ENCODE peak calls at places on chromosomes 5 and 9, in five cellular contexts. One of them, this sample, is unnamed.
A peak's percentile ranks its signal among the peaks of the same experiment; 100 is the strongest.

GRCh38 chr5:140364472-140364765 is 4.4 kb downstream of the SLC4A9 start:
- DNase-seq in GM12878: no peak
- DNase-seq in K562: no peak
- DNase-seq in SK-N-SH: no peak
- DNase-seq in GM12892: no peak
- DNase-seq in this sample: no peak

GRCh38 chr9:112558476-112558875 is 71.8 kb downstream of the KIAA1958 start:
- DNase-seq in GM12878: no peak
- DNase-seq in K562: no peak
- DNase-seq in SK-N-SH: no peak
- DNase-seq in GM12892: no peak
- DNase-seq in this sample: no peak

GRCh38 chr5:132915681-132916080 is 42.2 kb downstream of the LEAP2 start:
- DNase-seq in GM12878: no peak
- DNase-seq in K562: no peak
- DNase-seq in SK-N-SH: no peak
- DNase-seq in GM12892: no peak
- DNase-seq in this sample: no peak

GRCh38 chr9:133202145-133202513 is 6.9 kb downstream of the OBP2B start:
- DNase-seq in GM12878: no peak
- DNase-seq in K562: no peak
- DNase-seq in SK-N-SH: no peak
- DNase-seq in GM12892: no peak
- DNase-seq in this sample: no peak

GRCh38 chr5:9244417-9244816 is 301.5 kb downstream of the SEMA5A start:
- DNase-seq in GM12878: no peak
- DNase-seq in K562: no peak
- DNase-seq in SK-N-SH: no peak
- DNase-seq in GM12892: no peak
- DNase-seq in this sample: no peak

GRCh38 chr5:69509212-69509611 is 16.6 kb downstream of the OCLN start:
- DNase-seq in GM12878: no peak
- DNase-seq in K562: no peak
- DNase-seq in SK-N-SH: no peak
- DNase-seq in GM12892: no peak
- DNase-seq in this sample: no peak

GRCh38 chr5:4387295-4387694 is 752.8 kb upstream of the ADAMTS16 start:
- DNase-seq in GM12878: no peak
- DNase-seq in K562: no peak
- DNase-seq in SK-N-SH: no peak
- DNase-seq in GM12892: no peak
- DNase-seq in this sample: no peak

GRCh38 chr9:131304676-131305366 is 15.3 kb downstream of the PLPP7 start:
- DNase-seq in GM12878: no peak
- DNase-seq in K562: no peak
- DNase-seq in SK-N-SH: peak; percentile 63
- DNase-seq in GM12892: no peak
- DNase-seq in this sample: no peak

GRCh38 chr9:37987467-37987981 is 81.5 kb downstream of the SHB start:
- DNase-seq in GM12878: no peak
- DNase-seq in K562: no peak
- DNase-seq in SK-N-SH: no peak
- DNase-seq in GM12892: no peak
- DNase-seq in this sample: no peak

GRCh38 chr9:108052431-108053080 is 563.0 kb upstream of the KLF4 start:
- DNase-seq in GM12878: no peak
- DNase-seq in K562: no peak
- DNase-seq in SK-N-SH: no peak
- DNase-seq in GM12892: no peak
- DNase-seq in this sample: no peak

GRCh38 chr5:38796000-38796738 is 49.6 kb upstream of the OSMR start:
- DNase-seq in GM12878: no peak
- DNase-seq in K562: no peak
- DNase-seq in SK-N-SH: no peak
- DNase-seq in GM12892: no peak
- DNase-seq in this sample: no peak

GRCh38 chr9:124368692-124369091 is 46.5 kb downstream of the PSMB7 start:
- DNase-seq in GM12878: no peak
- DNase-seq in K562: no peak
- DNase-seq in SK-N-SH: no peak
- DNase-seq in GM12892: no peak
- DNase-seq in this sample: no peak

GRCh38 chr5:120817044-120817985 is 353.2 kb downstream of the PRR16 start:
- DNase-seq in GM12878: no peak
- DNase-seq in K562: no peak
- DNase-seq in SK-N-SH: peak; percentile 2
- DNase-seq in GM12892: no peak
- DNase-seq in this sample: no peak

GRCh38 chr5:103333376-103333775 is 74.8 kb downstream of the MACIR start:
- DNase-seq in GM12878: no peak
- DNase-seq in K562: no peak
- DNase-seq in SK-N-SH: no peak
- DNase-seq in GM12892: no peak
- DNase-seq in this sample: no peak

GRCh38 chr9:94869415-94869838 is 142.9 kb downstream of the AOPEP start:
- DNase-seq in GM12878: no peak
- DNase-seq in K562: no peak
- DNase-seq in SK-N-SH: peak; percentile 35
- DNase-seq in GM12892: no peak
- DNase-seq in this sample: no peak

GRCh38 chr5:42516282-42517042 is 93.2 kb downstream of the GHR start:
- DNase-seq in GM12878: no peak
- DNase-seq in K562: no peak
- DNase-seq in SK-N-SH: no peak
- DNase-seq in GM12892: no peak
- DNase-seq in this sample: no peak

GRCh38 chr9:133977421-133978201 is 14.5 kb downstream of the VAV2 start:
- DNase-seq in GM12878: no peak
- DNase-seq in K562: no peak
- DNase-seq in SK-N-SH: no peak
- DNase-seq in GM12892: no peak
- DNase-seq in this sample: no peak

GRCh38 chr5:135487839-135488514 is 35.8 kb upstream of the TIFAB start:
- DNase-seq in GM12878: no peak
- DNase-seq in K562: no peak
- DNase-seq in SK-N-SH: no peak
- DNase-seq in GM12892: no peak
- DNase-seq in this sample: no peak

GRCh38 chr5:30581198-30581925 is 612.1 kb upstream of the CDH6 start:
- DNase-seq in GM12878: no peak
- DNase-seq in K562: no peak
- DNase-seq in SK-N-SH: no peak
- DNase-seq in GM12892: no peak
- DNase-seq in this sample: no peak

GRCh38 chr5:110880413-110880812 is 141.6 kb downstream of the SLC25A46 start:
- DNase-seq in GM12878: peak; percentile 4
- DNase-seq in K562: no peak
- DNase-seq in SK-N-SH: no peak
- DNase-seq in GM12892: no peak
- DNase-seq in this sample: no peak

GRCh38 chr5:123119334-123119986 is 30.4 kb downstream of the PRDM6 start:
- DNase-seq in GM12878: no peak
- DNase-seq in K562: no peak
- DNase-seq in SK-N-SH: no peak
- DNase-seq in GM12892: no peak
- DNase-seq in this sample: no peak

GRCh38 chr9:131423171-131423581 is 29.3 kb downstream of the PRRC2B start:
- DNase-seq in GM12878: peak; percentile 20
- DNase-seq in K562: no peak
- DNase-seq in SK-N-SH: peak; percentile 84
- DNase-seq in GM12892: no peak
- DNase-seq in this sample: peak; percentile 38

GRCh38 chr9:27292646-27293045 is 4.3 kb downstream of the EQTN start:
- DNase-seq in GM12878: no peak
- DNase-seq in K562: no peak
- DNase-seq in SK-N-SH: peak; percentile 37
- DNase-seq in GM12892: no peak
- DNase-seq in this sample: no peak

GRCh38 chr9:98518556-98518955 is 190.2 kb downstream of the GABBR2 start:
- DNase-seq in GM12878: no peak
- DNase-seq in K562: no peak
- DNase-seq in SK-N-SH: no peak
- DNase-seq in GM12892: no peak
- DNase-seq in this sample: no peak

GRCh38 chr5:154701181-154701580 is 54.0 kb upstream of the LARP1 start:
- DNase-seq in GM12878: no peak
- DNase-seq in K562: no peak
- DNase-seq in SK-N-SH: no peak
- DNase-seq in GM12892: no peak
- DNase-seq in this sample: no peak

GRCh38 chr9:5113994-5114748 is 71.3 kb downstream of the INSL6 start:
- DNase-seq in GM12878: no peak
- DNase-seq in K562: no peak
- DNase-seq in SK-N-SH: peak; percentile 6
- DNase-seq in GM12892: no peak
- DNase-seq in this sample: no peak

GRCh38 chr5:60844429-60844890 is 391 bp upstream of the ELOVL7 start:
- DNase-seq in GM12878: no peak
- DNase-seq in K562: no peak
- DNase-seq in SK-N-SH: no peak
- DNase-seq in GM12892: no peak
- DNase-seq in this sample: no peak

GRCh38 chr9:136122425-136123383 is 4.0 kb upstream of the TMEM250 start:
- DNase-seq in GM12878: no peak
- DNase-seq in K562: peak; percentile 76
- DNase-seq in SK-N-SH: peak; percentile 93
- DNase-seq in GM12892: peak; percentile 85
- DNase-seq in this sample: peak; percentile 86

GRCh38 chr5:110726249-110727024 is at the start of gene TMEM232:
- DNase-seq in GM12878: peak; percentile 21
- DNase-seq in K562: peak; percentile 86
- DNase-seq in SK-N-SH: peak; percentile 54
- DNase-seq in GM12892: no peak
- DNase-seq in this sample: no peak

GRCh38 chr9:115391166-115391825 is 273.3 kb upstream of the TNC start:
- DNase-seq in GM12878: no peak
- DNase-seq in K562: no peak
- DNase-seq in SK-N-SH: no peak
- DNase-seq in GM12892: no peak
- DNase-seq in this sample: no peak

GRCh38 chr5:129857124-129857523 is 47.1 kb upstream of the CHSY3 start:
- DNase-seq in GM12878: no peak
- DNase-seq in K562: no peak
- DNase-seq in SK-N-SH: no peak
- DNase-seq in GM12892: no peak
- DNase-seq in this sample: no peak

GRCh38 chr5:152462021-152462721 is 57.1 kb upstream of the NMUR2 start:
- DNase-seq in GM12878: no peak
- DNase-seq in K562: no peak
- DNase-seq in SK-N-SH: no peak
- DNase-seq in GM12892: no peak
- DNase-seq in this sample: peak; percentile 7

GRCh38 chr5:152456815-152457443 is 51.9 kb upstream of the NMUR2 start:
- DNase-seq in GM12878: no peak
- DNase-seq in K562: no peak
- DNase-seq in SK-N-SH: no peak
- DNase-seq in GM12892: no peak
- DNase-seq in this sample: no peak
- TF ChIP-seq TAF1 in GM12878: no peak
- TF ChIP-seq TAF1 in K562: no peak
- TF ChIP-seq TAF1 in SK-N-SH: no peak
- TF ChIP-seq TAF1 in GM12892: no peak
- TF ChIP-seq TAF1 in this sample: no peak

GRCh38 chr5:127183332-127183731 is 107.3 kb upstream of the MEGF10 start:
- DNase-seq in GM12878: no peak
- DNase-seq in K562: no peak
- DNase-seq in SK-N-SH: no peak
- DNase-seq in GM12892: no peak
- DNase-seq in this sample: no peak
- TF ChIP-seq TAF1 in GM12878: no peak
- TF ChIP-seq TAF1 in K562: no peak
- TF ChIP-seq TAF1 in SK-N-SH: no peak
- TF ChIP-seq TAF1 in GM12892: no peak
- TF ChIP-seq TAF1 in this sample: no peak

DNA sequence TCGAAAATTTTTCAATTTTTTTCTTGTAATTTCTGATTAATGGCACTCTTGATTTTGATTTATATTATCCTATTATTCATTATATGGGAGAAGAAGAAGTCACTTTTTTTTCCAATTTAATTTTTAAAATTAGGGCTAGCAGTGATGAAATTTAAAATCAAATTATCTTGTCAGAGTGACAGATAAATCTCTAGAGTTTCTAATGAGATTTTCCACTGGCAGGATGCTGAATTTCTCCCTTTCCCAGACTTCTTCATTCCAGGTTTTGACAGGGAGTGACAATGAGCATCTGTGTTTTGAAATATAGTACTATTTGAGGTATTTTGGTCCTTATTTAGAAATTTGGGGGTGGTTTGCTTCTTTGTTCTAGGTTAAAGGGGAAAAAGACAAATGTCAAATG is 2274.1 kb downstream of the MAT2B start:
- DNase-seq in GM12878: no peak
- DNase-seq in K562: no peak
- DNase-seq in SK-N-SH: no peak
- DNase-seq in GM12892: no peak
- DNase-seq in this sample: no peak
- TF ChIP-seq TAF1 in GM12878: no peak
- TF ChIP-seq TAF1 in K562: no peak
- TF ChIP-seq TAF1 in SK-N-SH: no peak
- TF ChIP-seq TAF1 in GM12892: no peak
- TF ChIP-seq TAF1 in this sample: no peak

GRCh38 chr5:674630-675011 is 18.5 kb downstream of the TPPP start:
- DNase-seq in GM12878: no peak
- DNase-seq in K562: no peak
- DNase-seq in SK-N-SH: no peak
- DNase-seq in GM12892: no peak
- DNase-seq in this sample: no peak

GRCh38 chr5:673837-674629 is 19.1 kb downstream of the TPPP start:
- DNase-seq in GM12878: no peak
- DNase-seq in K562: no peak
- DNase-seq in SK-N-SH: no peak
- DNase-seq in GM12892: no peak
- DNase-seq in this sample: no peak

GRCh38 chr5:671459-672328 is 21.5 kb downstream of the TPPP start:
- DNase-seq in GM12878: no peak
- DNase-seq in K562: peak; percentile 81
- DNase-seq in SK-N-SH: peak; percentile 92
- DNase-seq in GM12892: peak; percentile 72
- DNase-seq in this sample: peak; percentile 85

GRCh38 chr5:672329-673139 is 20.6 kb downstream of the TPPP start:
- DNase-seq in GM12878: no peak
- DNase-seq in K562: peak; percentile 52
- DNase-seq in SK-N-SH: peak; percentile 84
- DNase-seq in GM12892: no peak
- DNase-seq in this sample: no peak

GRCh38 chr5:673140-673836 is 19.9 kb downstream of the TPPP start:
- DNase-seq in GM12878: no peak
- DNase-seq in K562: no peak
- DNase-seq in SK-N-SH: peak; percentile 54
- DNase-seq in GM12892: no peak
- DNase-seq in this sample: no peak
- TF ChIP-seq TAF1 in GM12878: no peak
- TF ChIP-seq TAF1 in K562: no peak
- TF ChIP-seq TAF1 in SK-N-SH: no peak
- TF ChIP-seq TAF1 in GM12892: no peak
- TF ChIP-seq TAF1 in this sample: no peak

This sample was measured in GM12891.